ENCODE peak calls at places on chromosomes 11 and 22, in five cellular contexts. One of them, this sample, is unnamed.

GRCh38 chr11:46330887-46331652 is 16.2 kb upstream of the DGKZ start:
- DNase-seq in thoracic aorta: no peak
- DNase-seq in CD8-positive, alpha-beta memory T cell: peak
- DNase-seq in right lobe of liver: no peak
- DNase-seq in dorsolateral prefrontal cortex: no peak
- DNase-seq in this sample: no peak

GRCh38 chr11:74196781-74197486 is 25.8 kb downstream of the PPME1 start:
- DNase-seq in thoracic aorta: no peak
- DNase-seq in CD8-positive, alpha-beta memory T cell: no peak
- DNase-seq in right lobe of liver: no peak
- DNase-seq in dorsolateral prefrontal cortex: no peak
- DNase-seq in this sample: no peak

GRCh38 chr11:116132273-116132978 is 628.2 kb upstream of the CADM1 start:
- DNase-seq in thoracic aorta: no peak
- DNase-seq in CD8-positive, alpha-beta memory T cell: no peak
- DNase-seq in right lobe of liver: no peak
- DNase-seq in dorsolateral prefrontal cortex: no peak
- DNase-seq in this sample: no peak

GRCh38 chr11:119339581-119340334 is 925 bp downstream of the C1QTNF5 start:
- DNase-seq in thoracic aorta: no peak
- DNase-seq in CD8-positive, alpha-beta memory T cell: no peak
- DNase-seq in right lobe of liver: peak
- DNase-seq in dorsolateral prefrontal cortex: no peak
- DNase-seq in this sample: peak

GRCh38 chr11:1744879-1745700 is 5.3 kb downstream of the IFITM10 start:
- DNase-seq in thoracic aorta: no peak
- DNase-seq in CD8-positive, alpha-beta memory T cell: no peak
- DNase-seq in right lobe of liver: peak
- DNase-seq in dorsolateral prefrontal cortex: no peak
- DNase-seq in this sample: no peak

GRCh38 chr11:61814242-61814957 is 2.4 kb downstream of the FADS1 start:
- DNase-seq in thoracic aorta: no peak
- DNase-seq in CD8-positive, alpha-beta memory T cell: no peak
- DNase-seq in right lobe of liver: no peak
- DNase-seq in dorsolateral prefrontal cortex: peak
- DNase-seq in this sample: peak

GRCh38 chr11:113705871-113706654 is at the start of gene TMPRSS5:
- DNase-seq in thoracic aorta: no peak
- DNase-seq in CD8-positive, alpha-beta memory T cell: no peak
- DNase-seq in right lobe of liver: no peak
- DNase-seq in dorsolateral prefrontal cortex: peak
- DNase-seq in this sample: peak

GRCh38 chr11:5117588-5117987 is 20.6 kb downstream of the OR52A5 start:
- DNase-seq in thoracic aorta: no peak
- DNase-seq in CD8-positive, alpha-beta memory T cell: no peak
- DNase-seq in right lobe of liver: no peak
- DNase-seq in dorsolateral prefrontal cortex: no peak
- DNase-seq in this sample: no peak

GRCh38 chr11:37560346-37560745 is 962.3 kb upstream of the RAG2 start:
- DNase-seq in thoracic aorta: no peak
- DNase-seq in CD8-positive, alpha-beta memory T cell: no peak
- DNase-seq in right lobe of liver: no peak
- DNase-seq in dorsolateral prefrontal cortex: no peak
- DNase-seq in this sample: no peak

GRCh38 chr11:68256331-68256741 is 15.4 kb downstream of the C11orf24 start:
- DNase-seq in thoracic aorta: no peak
- DNase-seq in CD8-positive, alpha-beta memory T cell: no peak
- DNase-seq in right lobe of liver: no peak
- DNase-seq in dorsolateral prefrontal cortex: no peak
- DNase-seq in this sample: no peak

DNA sequence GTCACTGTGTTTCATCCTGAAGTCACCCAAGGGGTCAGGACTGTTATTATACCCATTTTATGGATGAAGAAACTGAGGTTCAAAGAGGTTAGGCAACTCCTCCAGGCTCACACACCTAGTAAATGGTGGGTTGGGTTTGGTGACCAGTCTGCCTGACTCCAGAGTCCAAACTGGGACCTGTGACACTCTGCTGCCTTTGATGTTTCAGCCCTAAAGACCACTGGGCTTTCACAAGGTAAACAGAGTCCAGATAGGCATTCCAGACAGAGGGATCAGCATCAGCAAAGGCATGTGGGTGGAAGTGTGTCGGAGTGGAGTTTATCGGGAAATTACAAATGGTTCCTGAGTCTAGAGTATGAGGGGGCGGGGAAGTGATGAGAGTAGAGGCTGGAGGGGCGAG is 38.5 kb downstream of the MICAL2 start:
- DNase-seq in thoracic aorta: no peak
- DNase-seq in CD8-positive, alpha-beta memory T cell: no peak
- DNase-seq in right lobe of liver: no peak
- DNase-seq in dorsolateral prefrontal cortex: no peak
- DNase-seq in this sample: no peak
- H3K27ac ChIP-seq in thoracic aorta: peak
- H3K27ac ChIP-seq in CD8-positive, alpha-beta memory T cell: peak
- H3K27ac ChIP-seq in right lobe of liver: no peak
- H3K27ac ChIP-seq in dorsolateral prefrontal cortex: peak
- H3K27ac ChIP-seq in this sample: no peak

DNA sequence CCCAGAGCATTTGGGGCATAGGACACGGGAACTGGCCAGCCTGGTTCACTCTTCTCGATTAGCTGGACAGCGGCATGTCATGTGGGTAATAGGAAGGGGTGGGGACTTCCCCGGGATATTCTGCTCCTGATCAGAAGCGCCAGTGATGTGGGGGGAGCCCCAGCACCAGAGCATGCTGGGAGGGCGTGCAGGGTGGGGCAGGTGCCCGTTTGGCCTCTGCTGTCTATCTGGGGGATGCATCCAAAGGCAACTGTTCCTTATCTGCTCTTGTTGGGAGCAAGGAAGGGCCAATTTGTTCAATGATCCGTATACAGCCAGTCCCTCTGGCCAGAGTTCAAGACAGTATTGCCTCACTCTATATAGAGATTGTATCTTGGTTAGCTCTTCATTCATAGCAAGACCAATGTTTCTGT is 43.6 kb downstream of the PPARA start:
- DNase-seq in thoracic aorta: no peak
- DNase-seq in CD8-positive, alpha-beta memory T cell: no peak
- DNase-seq in right lobe of liver: peak
- DNase-seq in dorsolateral prefrontal cortex: no peak
- DNase-seq in this sample: no peak
- H3K27ac ChIP-seq in thoracic aorta: no peak
- H3K27ac ChIP-seq in CD8-positive, alpha-beta memory T cell: no peak
- H3K27ac ChIP-seq in right lobe of liver: peak
- H3K27ac ChIP-seq in dorsolateral prefrontal cortex: no peak
- H3K27ac ChIP-seq in this sample: no peak

DNA sequence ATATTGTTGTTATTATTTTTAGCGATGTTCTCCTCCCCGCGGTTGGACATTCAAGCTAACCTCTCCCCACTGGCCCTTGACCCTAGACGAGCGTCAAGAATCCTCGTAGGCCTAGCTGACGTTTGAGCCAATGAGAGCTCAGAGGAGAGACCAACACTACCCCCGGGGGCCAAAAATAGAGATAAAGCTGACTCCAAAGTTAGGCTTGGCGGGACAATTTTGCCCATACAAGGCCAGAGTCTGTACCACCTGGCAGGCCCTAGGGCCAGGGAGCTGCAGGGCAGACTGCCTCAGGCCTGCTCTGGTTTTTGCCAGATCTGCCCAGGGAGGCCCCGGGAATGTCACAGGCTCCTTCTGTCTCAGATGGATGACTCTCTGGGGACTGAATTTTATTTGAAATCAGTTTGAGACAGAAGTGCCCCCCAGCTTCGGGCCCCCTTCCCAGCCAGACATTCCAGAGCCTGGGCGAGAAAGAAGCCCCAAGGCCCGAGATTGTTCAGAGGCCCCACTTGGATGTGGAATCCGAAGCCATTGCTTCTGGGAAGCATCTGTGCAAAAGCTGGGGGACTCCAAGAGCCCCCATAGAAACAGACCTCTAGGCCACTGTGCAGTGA is 40.8 kb upstream of the ACCSL start:
- DNase-seq in thoracic aorta: no peak
- DNase-seq in CD8-positive, alpha-beta memory T cell: no peak
- DNase-seq in right lobe of liver: peak
- DNase-seq in dorsolateral prefrontal cortex: peak
- DNase-seq in this sample: no peak
- H3K27ac ChIP-seq in thoracic aorta: peak
- H3K27ac ChIP-seq in CD8-positive, alpha-beta memory T cell: no peak
- H3K27ac ChIP-seq in right lobe of liver: no peak
- H3K27ac ChIP-seq in dorsolateral prefrontal cortex: peak
- H3K27ac ChIP-seq in this sample: no peak

GRCh38 chr22:23282516-23282915 is 102.2 kb downstream of the BCR start:
- DNase-seq in thoracic aorta: no peak
- DNase-seq in CD8-positive, alpha-beta memory T cell: no peak
- DNase-seq in right lobe of liver: no peak
- DNase-seq in dorsolateral prefrontal cortex: no peak
- DNase-seq in this sample: no peak
- H3K27ac ChIP-seq in thoracic aorta: peak
- H3K27ac ChIP-seq in CD8-positive, alpha-beta memory T cell: no peak
- H3K27ac ChIP-seq in right lobe of liver: no peak
- H3K27ac ChIP-seq in dorsolateral prefrontal cortex: peak
- H3K27ac ChIP-seq in this sample: peak

GRCh38 chr11:65854871-65855837 is 2.8 kb downstream of the CFL1 start:
- DNase-seq in thoracic aorta: no peak
- DNase-seq in CD8-positive, alpha-beta memory T cell: no peak
- DNase-seq in right lobe of liver: no peak
- DNase-seq in dorsolateral prefrontal cortex: no peak
- DNase-seq in this sample: no peak
- H3K27ac ChIP-seq in thoracic aorta: no peak
- H3K27ac ChIP-seq in CD8-positive, alpha-beta memory T cell: no peak
- H3K27ac ChIP-seq in right lobe of liver: no peak
- H3K27ac ChIP-seq in dorsolateral prefrontal cortex: no peak
- H3K27ac ChIP-seq in this sample: no peak

DNA sequence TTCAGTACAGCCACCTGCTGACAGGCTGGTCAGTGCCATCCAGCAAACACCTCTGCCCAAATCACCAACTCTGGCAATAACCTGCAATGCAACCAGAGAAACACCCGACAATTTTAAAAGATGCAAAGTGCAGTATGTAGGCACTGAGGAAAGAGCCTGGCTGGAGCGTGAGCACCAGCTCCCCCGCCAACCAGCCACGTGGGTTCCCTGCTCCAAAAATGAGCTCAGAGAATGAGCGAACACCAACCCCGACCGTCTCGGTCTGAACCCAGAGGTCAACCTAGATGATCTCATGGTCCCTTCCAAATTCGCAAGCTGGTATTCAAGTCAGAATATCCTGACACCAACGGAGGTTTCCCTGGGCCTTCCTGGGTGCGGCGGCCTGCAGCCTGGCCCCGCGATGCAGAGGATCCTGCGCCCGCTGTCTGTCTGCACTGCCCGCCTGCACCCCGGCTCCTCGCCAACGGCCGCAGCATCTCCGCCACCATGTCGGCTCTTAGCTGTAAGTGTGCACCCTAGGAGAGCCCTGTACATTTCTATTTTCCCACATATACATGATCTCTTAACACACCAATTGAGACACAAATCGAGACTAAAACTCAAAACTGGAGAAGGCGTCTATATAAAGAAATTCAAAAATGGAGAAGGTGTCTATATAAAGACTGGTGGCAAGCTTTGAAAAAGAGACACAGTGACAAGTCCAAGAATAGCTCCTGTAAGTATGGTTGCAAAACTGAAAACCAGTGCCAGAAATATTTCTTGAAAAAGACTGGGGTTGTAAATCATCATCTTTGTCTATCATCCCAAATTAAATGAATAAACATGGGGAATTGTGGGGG is 22.8 kb downstream of the TMEM184B start:
- DNase-seq in thoracic aorta: no peak
- DNase-seq in CD8-positive, alpha-beta memory T cell: no peak
- DNase-seq in right lobe of liver: no peak
- DNase-seq in dorsolateral prefrontal cortex: no peak
- DNase-seq in this sample: no peak
- H3K27ac ChIP-seq in thoracic aorta: no peak
- H3K27ac ChIP-seq in CD8-positive, alpha-beta memory T cell: no peak
- H3K27ac ChIP-seq in right lobe of liver: no peak
- H3K27ac ChIP-seq in dorsolateral prefrontal cortex: peak
- H3K27ac ChIP-seq in this sample: no peak

This sample was measured in substantia nigra.